ENCODE peak calls at places on chromosome 5, in four cellular contexts. T is HuH-7.5, L is hypothalamus, X is body of pancreas. B is an unnamed sample.

GRCh38 chr5:142888469-142889085 is 118.4 kb downstream of the ARHGAP26 start:
- DNase-seq in T (peak; percentile 28), L (no peak), X (peak; percentile 31), B (peak; percentile 43)

GRCh38 chr5:9838906-9839305 is 208.8 kb upstream of the TAS2R1 start:
- DNase-seq in T (no peak), L (no peak), X (no peak), B (no peak)

GRCh38 chr5:123089971-123090640 is 1.1 kb downstream of the PRDM6 start:
- DNase-seq in T (no peak), L (no peak), X (peak; percentile 29), B (no peak)

GRCh38 chr5:74336286-74336685 is 304.2 kb downstream of the ENC1 start:
- DNase-seq in T (no peak), L (no peak), X (no peak), B (peak; percentile 6)

GRCh38 chr5:119315516-119315949 is 40.3 kb upstream of the TNFAIP8 start:
- DNase-seq in T (no peak), L (no peak), X (peak; percentile 37), B (peak; percentile 82)

GRCh38 chr5:170338272-170338671 is 40.7 kb upstream of the LCP2 start:
- DNase-seq in T (no peak), L (no peak), X (no peak), B (no peak)

GRCh38 chr5:40578501-40579451 is 100.9 kb upstream of the PTGER4 start:
- DNase-seq in T (no peak), L (no peak), X (no peak), B (no peak)

GRCh38 chr5:113266227-113266912 is 168.4 kb downstream of the TSSK1B start:
- DNase-seq in T (no peak), L (no peak), X (no peak), B (no peak)

GRCh38 chr5:72456391-72457060 is 50.7 kb downstream of the ZNF366 start:
- DNase-seq in T (no peak), L (no peak), X (no peak), B (no peak)

GRCh38 chr5:39588176-39588575 is 163.4 kb upstream of the DAB2 start:
- DNase-seq in T (no peak), L (no peak), X (no peak), B (no peak)

GRCh38 chr5:133952729-133953567 is 15.5 kb downstream of the C5orf15 start:
- DNase-seq in T (no peak), L (peak; percentile 28), X (peak; percentile 28), B (no peak)

GRCh38 chr5:16057277-16057676 is 122.3 kb downstream of the MARCHF11 start:
- DNase-seq in T (no peak), L (no peak), X (no peak), B (no peak)

B was measured in NAMALWA.